ENCODE peak calls at places on chromosomes 1 and 21, in seven cellular contexts. P, M, Y, A, S, D and J are unnamed samples.

GRCh38 chr21:15557925-15558324 is 171.9 kb upstream of the USP25 start:
- DNase-seq in P (no peak), M (no peak), Y (no peak), A (no peak), S (no peak), D (peak; percentile 46), J (no peak)

GRCh38 chr1:62735491-62736171 is 47.4 kb upstream of the DOCK7 start:
- DNase-seq in P (peak; percentile 27), M (no peak), Y (peak; percentile 61), A (no peak), S (no peak), D (no peak), J (no peak)

GRCh38 chr1:29824478-29825273 is 588.4 kb downstream of the PTPRU start:
- DNase-seq in P (no peak), M (peak; percentile 7), Y (no peak), A (no peak), S (no peak), D (no peak), J (no peak)

GRCh38 chr1:205275133-205275532 is 46.4 kb downstream of the NUAK2 start:
- DNase-seq in P (no peak), M (peak; percentile 70), Y (no peak), A (no peak), S (no peak), D (no peak), J (no peak)

GRCh38 chr1:31627301-31627929 is 9.9 kb downstream of the HCRTR1 start:
- DNase-seq in P (no peak), M (peak; percentile 33), Y (peak; percentile 25), A (no peak), S (no peak), D (no peak), J (no peak)

GRCh38 chr21:41366522-41367151 is 4.8 kb downstream of the MX2 start:
- DNase-seq in P (peak; percentile 6), M (peak; percentile 57), Y (peak; percentile 11), A (no peak), S (peak; percentile 13), D (peak; percentile 28), J (no peak)

GRCh38 chr1:169414927-169415326 is 12.3 kb downstream of the CCDC181 start:
- DNase-seq in P (no peak), M (no peak), Y (no peak), A (no peak), S (no peak), D (no peak), J (no peak)

GRCh38 chr1:186391841-186392240 is 16.2 kb downstream of the ODR4 start:
- DNase-seq in P (no peak), M (no peak), Y (no peak), A (no peak), S (no peak), D (no peak), J (no peak)

GRCh38 chr21:35390013-35390776 is 341.1 kb upstream of the RUNX1 start:
- DNase-seq in P (no peak), M (no peak), Y (peak; percentile 43), A (peak; percentile 60), S (no peak), D (no peak), J (no peak)

DNA sequence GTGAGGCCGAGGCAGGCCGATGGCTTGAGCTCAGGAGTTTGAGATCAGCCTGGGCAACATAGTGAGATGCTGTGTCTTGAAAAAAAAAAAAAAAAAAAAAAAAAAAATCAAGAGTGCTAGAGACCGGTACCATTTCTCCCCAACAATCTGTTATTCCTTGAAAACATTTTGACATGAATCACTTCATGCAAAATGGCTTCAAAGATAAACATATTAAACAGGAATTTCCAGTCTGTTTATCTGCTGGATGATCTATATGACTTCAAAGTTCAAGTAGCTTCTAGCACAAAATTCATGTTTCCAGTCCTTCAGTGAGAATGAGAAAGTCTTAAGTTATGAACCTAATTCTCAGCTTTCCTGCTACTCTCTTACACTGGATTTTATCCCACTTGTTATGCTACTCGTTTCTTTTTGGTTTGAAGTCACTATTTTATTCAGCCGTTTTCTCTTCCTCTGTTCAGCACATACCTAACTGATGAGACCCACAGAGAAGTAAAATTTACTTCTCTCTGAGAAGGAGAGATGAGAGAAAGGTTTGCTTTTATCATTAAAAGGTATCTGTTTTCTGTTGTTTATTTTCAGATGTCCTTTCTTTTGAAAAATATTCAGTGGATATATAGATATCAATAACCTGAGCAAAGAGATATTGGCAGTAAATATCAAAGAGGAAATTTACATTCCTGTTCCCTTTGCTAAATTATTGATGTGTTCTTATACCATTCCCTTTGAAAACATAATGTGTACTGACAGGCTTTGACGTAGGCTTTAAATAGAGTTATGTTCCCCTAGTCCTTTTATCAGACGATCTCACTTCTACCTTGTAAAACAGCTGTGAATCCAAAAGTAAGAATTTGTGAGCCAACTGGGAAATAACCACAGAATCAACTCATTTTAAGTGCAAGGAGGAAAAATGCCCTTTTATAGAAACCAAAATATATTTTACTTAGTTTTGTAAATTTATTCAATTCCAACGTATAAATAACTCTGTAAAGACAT is 38.2 kb downstream of the CD46 start:
- DNase-seq in P (no peak), M (no peak), Y (no peak), A (no peak), S (no peak), D (no peak), J (no peak)
- TF ChIP-seq CTCF in P (no peak), M (no peak), Y (no peak), A (no peak), S (no peak), D (no peak), J (no peak)

GRCh38 chr1:22641906-22642636 is 1.4 kb upstream of the C1QC start:
- DNase-seq in P (no peak), M (peak; percentile 83), Y (peak; percentile 82), A (peak; percentile 43), S (peak; percentile 67), D (peak; percentile 64), J (peak; percentile 79)
- TF ChIP-seq CTCF in P (peak; percentile 94), M (peak; percentile 90), Y (peak; percentile 95), A (peak; percentile 94), S (peak; percentile 28), D (peak; percentile 88), J (peak; percentile 94)

GRCh38 chr1:215583185-215583692 is 16.1 kb downstream of the KCTD3 start:
- DNase-seq in P (no peak), M (no peak), Y (no peak), A (peak; percentile 49), S (no peak), D (no peak), J (no peak)

GRCh38 chr1:215584389-215584788 is 17.3 kb downstream of the KCTD3 start:
- DNase-seq in P (no peak), M (no peak), Y (no peak), A (no peak), S (no peak), D (no peak), J (no peak)

DNA sequence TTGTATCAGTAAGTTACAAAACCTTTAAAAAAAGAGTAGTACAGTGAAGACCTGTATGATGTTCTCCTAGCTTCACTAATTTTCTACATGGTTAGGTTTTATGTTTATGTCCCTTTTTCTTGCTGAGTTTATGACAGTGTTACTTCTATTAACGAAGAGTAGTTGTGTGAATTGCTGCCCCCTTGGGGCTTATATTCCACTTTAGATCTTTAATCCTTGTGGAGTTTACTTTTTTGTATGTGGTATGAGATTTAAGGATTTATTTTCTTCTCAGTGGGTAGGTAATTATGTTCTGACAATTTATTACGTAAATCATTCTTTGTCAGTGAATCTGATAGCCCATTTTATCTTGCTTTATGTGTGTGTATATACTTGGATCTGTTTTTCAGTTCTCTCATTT is 14.8 kb downstream of the KCTD3 start:
- DNase-seq in P (no peak), M (no peak), Y (no peak), A (no peak), S (no peak), D (no peak), J (no peak)
- TF ChIP-seq CTCF in P (no peak), M (no peak), Y (no peak), A (no peak), S (no peak), D (no peak), J (no peak)

DNA sequence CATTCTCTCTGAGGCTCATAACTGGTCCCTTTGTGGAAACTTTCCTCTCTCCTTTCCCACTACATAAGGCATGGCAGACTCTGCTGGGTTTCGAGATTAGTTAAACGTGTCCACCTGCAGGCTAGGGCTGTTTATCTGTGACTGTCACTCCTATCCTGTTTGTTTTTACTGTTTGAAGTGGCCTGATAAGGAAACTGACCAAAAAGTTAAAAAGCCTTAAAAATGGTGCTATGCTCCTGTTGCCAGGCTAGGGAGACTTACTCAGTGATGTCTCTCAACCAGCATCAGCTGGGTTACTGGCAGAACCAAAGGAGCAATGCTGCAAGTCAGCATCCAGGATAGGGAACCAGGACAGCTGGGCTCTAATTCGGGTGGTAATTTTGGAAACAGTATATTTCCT is 3.9 kb downstream of the PIGV start:
- DNase-seq in P (no peak), M (no peak), Y (no peak), A (no peak), S (no peak), D (no peak), J (no peak)
- TF ChIP-seq CTCF in P (no peak), M (no peak), Y (no peak), A (no peak), S (no peak), D (no peak), J (no peak)

DNA sequence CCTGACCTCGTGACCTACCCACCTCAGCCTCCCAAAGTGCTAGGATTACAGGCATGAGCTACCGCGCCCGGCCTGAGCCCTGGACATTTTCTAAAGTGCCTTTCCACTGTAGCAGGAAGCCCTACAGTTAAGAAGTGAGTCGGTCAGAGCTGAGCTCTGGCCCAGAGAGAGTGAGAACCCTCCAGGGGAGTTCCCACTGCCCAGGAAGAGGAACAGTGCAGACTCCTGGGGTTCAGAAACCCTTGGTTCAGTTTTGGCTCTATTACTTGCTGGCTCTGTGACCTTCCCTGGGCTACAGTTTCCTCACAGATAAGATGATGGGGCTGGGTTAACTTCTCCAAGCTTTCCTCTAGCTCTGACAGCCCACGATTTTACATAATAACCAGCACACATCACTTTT is 20.9 kb downstream of the SLC9A1 start:
- DNase-seq in P (no peak), M (no peak), Y (no peak), A (no peak), S (no peak), D (no peak), J (no peak)
- TF ChIP-seq CTCF in P (no peak), M (no peak), Y (no peak), A (no peak), S (no peak), D (no peak), J (no peak)

GRCh38 chr1:182348916-182349747 is 42.5 kb downstream of the GLUL start:
- DNase-seq in P (no peak), M (no peak), Y (peak; percentile 88), A (no peak), S (no peak), D (no peak), J (no peak)
- TF ChIP-seq CTCF in P (no peak), M (no peak), Y (no peak), A (no peak), S (no peak), D (no peak), J (no peak)

GRCh38 chr1:203368624-203369451 is 17.9 kb upstream of the FMOD start:
- DNase-seq in P (no peak), M (peak; percentile 52), Y (peak; percentile 94), A (peak; percentile 47), S (no peak), D (no peak), J (no peak)
- TF ChIP-seq CTCF in P (peak; percentile 41), M (no peak), Y (peak; percentile 67), A (peak; percentile 20), S (no peak), D (peak; percentile 34), J (no peak)

GRCh38 chr1:184340984-184341383 is 45.8 kb upstream of the C1orf21 start:
- DNase-seq in P (no peak), M (no peak), Y (peak; percentile 21), A (no peak), S (no peak), D (no peak), J (no peak)
- TF ChIP-seq CTCF in P (peak; percentile 41), M (no peak), Y (peak; percentile 10), A (peak; percentile 12), S (no peak), D (no peak), J (peak; percentile 32)